ENCODE peak calls at places on chromosomes 3 and 15, in four cellular contexts. D is lower lobe of right lung, N is adrenal gland, F is tibial artery. Z is an unnamed sample.

GRCh38 chr3:160754371-160754854 is 1.6 kb upstream of the PPM1L start:
- DNase-seq in N (peak; percentile 67), F (no peak), D (no peak), Z (peak; percentile 39)

GRCh38 chr3:54870423-54870822 is 57.4 kb downstream of the LRTM1 start:
- DNase-seq in N (peak; percentile 78), F (no peak), D (no peak), Z (no peak)

GRCh38 chr15:39628821-39629220 is 47.9 kb downstream of the THBS1 start:
- DNase-seq in F (no peak), N (no peak), D (no peak), Z (no peak)

GRCh38 chr3:111627092-111627491 is 31.9 kb upstream of the ZBED2 start:
- DNase-seq in D (no peak), N (no peak), F (no peak), Z (no peak)

GRCh38 chr3:54366839-54367238 is 244.5 kb downstream of the CACNA2D3 start:
- DNase-seq in N (no peak), F (no peak), D (no peak), Z (peak; percentile 9)

GRCh38 chr3:111548060-111548459 is 6.1 kb downstream of the CD96 start:
- DNase-seq in N (no peak), D (no peak), F (no peak), Z (no peak)

GRCh38 chr3:143597774-143598652 is 250.3 kb downstream of the SLC9A9 start:
- DNase-seq in N (no peak), F (no peak), D (no peak), Z (no peak)

GRCh38 chr15:80328496-80328895 is 75.7 kb upstream of the ARNT2 start:
- DNase-seq in F (no peak), D (no peak), N (no peak), Z (no peak)

GRCh38 chr3:167978071-167978470 is 117.7 kb downstream of the GOLIM4 start:
- DNase-seq in F (no peak), D (no peak), N (no peak), Z (no peak)

GRCh38 chr3:10408680-10409079 is 87.8 kb upstream of the SEC13 start:
- DNase-seq in N (no peak), F (no peak), D (no peak), Z (no peak)

DNA sequence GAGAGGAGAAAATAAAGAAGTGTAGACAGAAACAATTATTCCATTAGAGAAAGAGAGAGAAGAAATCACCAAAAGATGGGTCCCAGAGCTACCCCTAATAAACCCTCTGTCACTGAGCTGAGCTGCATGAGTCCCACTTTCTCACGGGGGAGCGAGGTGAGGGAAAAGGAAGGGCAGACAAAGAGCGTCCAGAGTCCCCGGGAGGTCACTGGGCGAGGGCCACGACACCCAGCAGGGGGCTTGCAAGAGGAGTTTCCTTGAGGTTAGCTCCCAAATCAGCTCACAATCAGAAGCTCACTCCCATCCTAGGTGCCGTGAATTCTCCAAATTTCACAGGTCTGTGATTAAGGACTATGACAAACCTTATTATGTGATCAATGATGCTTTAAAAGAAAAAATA is 62.3 kb downstream of the XXYLT1 start:
- DNase-seq in D (no peak), F (no peak), N (peak; percentile 37), Z (no peak)
- H3K4me1 ChIP-seq in D (peaks cover 57% of the 10 kb centered on the region), F (peaks cover 43% of the 10 kb centered on the region), N (peaks cover 37% of the 10 kb centered on the region), Z (no peaks in the 10 kb centered on the region)

GRCh38 chr3:50153782-50154475 is 1.2 kb upstream of the SEMA3F start:
- DNase-seq in F (no peak), D (no peak), N (no peak), Z (no peak)

GRCh38 chr3:50155491-50155878 is 361 bp downstream of the SEMA3F start:
- DNase-seq in F (no peak), N (no peak), D (no peak), Z (no peak)

GRCh38 chr3:50154840-50155490 is at the start of gene SEMA3F:
- DNase-seq in N (peak; percentile 71), D (peak; percentile 80), F (peak; percentile 80), Z (peak; percentile 68)

GRCh38 chr3:50155891-50156290 is 767 bp downstream of the SEMA3F start:
- DNase-seq in N (no peak), F (no peak), D (no peak), Z (no peak)

DNA sequence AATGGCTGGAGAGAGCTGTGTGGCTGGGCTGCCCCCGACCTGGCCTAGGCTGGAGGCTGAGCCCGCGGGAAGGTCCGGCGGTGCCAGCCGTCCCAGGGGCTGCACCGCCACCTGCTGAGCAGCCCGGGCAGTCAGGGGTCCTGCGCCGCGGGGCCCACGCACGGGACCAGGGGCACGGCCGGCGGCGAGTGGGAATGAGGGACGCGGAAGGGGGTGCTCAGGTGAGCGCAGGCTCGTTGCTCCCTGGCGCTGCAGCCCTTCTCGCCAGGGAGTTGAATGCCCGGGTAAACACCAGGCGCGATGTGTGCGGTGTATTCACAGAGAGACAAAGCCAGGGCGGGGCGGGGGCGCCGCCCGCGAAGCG is 666 bp upstream of the SEMA3F start:
- DNase-seq in N (no peak), D (peak; percentile 66), F (no peak), Z (no peak)
- TF ChIP-seq CTCF in N (no peak), D (peak; percentile 39), F (no peak), Z (no peak)

GRCh38 chr3:169615833-169616232 is 47.7 kb downstream of the MECOM start:
- DNase-seq in F (no peak), N (no peak), D (no peak), Z (no peak)
- H3K4me3 ChIP-seq in F (no peak overlapping the region), N (no peak overlapping the region), D (no peak overlapping the region), Z (no peak overlapping the region)

GRCh38 chr3:105812194-105812586 is 56.6 kb downstream of the CBLB start:
- DNase-seq in N (no peak), D (no peak), F (no peak), Z (no peak)
- H3K4me1 ChIP-seq in N (no peaks in the 10 kb centered on the region), D (peaks cover 25% of the 10 kb centered on the region), F (peaks cover 8% of the 10 kb centered on the region), Z (peaks cover 18% of the 10 kb centered on the region)

GRCh38 chr3:26984601-26985000 is 362.0 kb downstream of the LRRC3B start:
- DNase-seq in F (no peak), N (no peak), D (no peak), Z (no peak)
- TF ChIP-seq CTCF in F (no peak), N (no peak), D (no peak), Z (no peak)

DNA sequence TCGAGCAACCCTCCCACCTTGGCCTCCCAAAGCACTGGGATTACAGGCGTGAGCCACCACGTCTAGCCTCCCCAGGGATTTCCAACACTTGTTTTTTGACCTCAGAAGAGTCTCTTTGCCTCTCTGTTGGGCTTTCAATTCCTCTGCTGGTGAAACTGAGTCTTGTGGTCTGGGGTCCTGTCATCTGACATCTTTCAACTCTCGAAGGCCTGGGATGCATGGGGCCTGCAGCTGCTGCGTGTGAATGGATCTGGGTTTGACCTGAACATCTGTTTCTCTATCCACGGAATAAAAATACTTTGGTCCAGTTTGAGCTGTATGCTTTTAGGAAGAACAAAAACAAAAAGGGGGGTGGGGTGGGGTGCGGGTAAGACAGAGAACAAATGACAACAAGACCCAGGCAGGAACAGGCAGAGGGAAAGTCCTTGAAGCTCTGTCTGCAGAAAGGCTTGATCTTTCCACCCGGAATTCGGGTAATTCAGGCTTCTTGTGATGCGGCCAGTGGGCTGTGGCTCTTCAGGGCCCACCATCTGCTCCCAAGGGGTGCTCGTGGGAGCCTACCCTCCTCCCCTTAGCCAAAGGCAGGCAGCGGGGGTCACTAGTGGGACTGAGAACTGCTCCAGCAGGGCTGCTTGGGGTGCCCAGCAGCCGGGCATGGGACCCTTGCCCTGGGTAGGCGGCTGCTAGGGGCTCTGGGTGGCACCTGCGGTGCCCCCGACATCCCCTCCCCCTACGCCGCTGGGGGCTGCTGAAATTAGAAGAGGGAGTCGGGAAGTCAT is 71.5 kb downstream of the SLC12A8 start:
- DNase-seq in N (no peak), F (no peak), D (no peak), Z (no peak)
- H3K4me3 ChIP-seq in N (peak overlapping the region; percentile 39), F (peak overlapping the region; percentile 50), D (peak overlapping the region; percentile 50), Z (no peak overlapping the region)

DNA sequence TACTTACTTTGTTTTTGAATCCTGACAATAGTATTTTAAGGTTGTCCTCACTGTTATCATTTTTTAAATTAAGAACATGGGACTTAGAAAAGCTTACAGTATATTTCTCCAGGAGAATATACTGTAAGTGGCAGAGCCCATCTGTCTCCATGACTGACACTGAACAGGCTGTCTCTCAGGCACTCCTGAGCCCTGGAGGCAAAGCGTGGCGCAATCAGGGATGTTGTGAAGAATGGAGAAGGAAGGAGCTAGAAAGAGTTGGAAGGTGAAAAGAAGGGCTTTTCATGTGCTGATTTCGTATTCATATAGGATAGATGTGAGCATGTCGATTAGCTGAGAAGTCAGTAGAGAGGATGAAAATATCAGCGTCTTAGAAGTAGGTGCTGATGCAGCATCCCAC is 41.5 kb downstream of the FGF12 start:
- DNase-seq in D (no peak), F (no peak), N (no peak), Z (no peak)
- H3K4me1 ChIP-seq in D (no peaks in the 10 kb centered on the region), F (no peaks in the 10 kb centered on the region), N (no peaks in the 10 kb centered on the region), Z (no peaks in the 10 kb centered on the region)

DNA sequence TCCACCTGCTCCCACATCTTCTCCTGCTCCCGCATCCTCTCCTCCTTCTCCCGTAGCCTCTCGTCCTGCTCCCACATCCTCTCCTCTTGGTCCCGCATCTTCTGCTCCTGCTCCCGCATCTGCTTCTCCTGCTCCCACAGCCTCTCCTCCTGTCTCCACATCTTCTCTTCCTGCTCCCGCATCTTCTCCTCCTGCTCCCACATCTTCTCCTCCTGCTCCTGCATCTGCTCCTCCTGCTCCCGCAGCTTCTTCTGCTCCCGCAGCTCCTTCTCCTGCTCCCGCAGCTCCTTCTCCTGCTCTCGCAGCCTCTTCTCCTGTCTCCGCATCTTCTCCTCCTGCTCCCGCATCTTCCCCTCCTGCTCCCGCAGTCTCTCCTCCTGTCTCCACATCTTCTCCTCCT is 5.8 kb downstream of the GOLGA6L2 start:
- DNase-seq in N (no peak), D (no peak), F (no peak), Z (no peak)
- TF ChIP-seq CTCF in N (no peak), D (no peak), F (no peak), Z (no peak)

GRCh38 chr3:139323146-139323545 is 20.7 kb upstream of the MRPS22 start:
- DNase-seq in F (no peak), D (no peak), N (peak; percentile 33), Z (no peak)
- H3K4me3 ChIP-seq in F (no peak overlapping the region), D (no peak overlapping the region), N (no peak overlapping the region), Z (no peak overlapping the region)

GRCh38 chr15:25436707-25437106 is 2.1 kb downstream of the UBE3A start:
- DNase-seq in N (no peak), F (no peak), D (no peak), Z (no peak)
- H3K4me1 ChIP-seq in N (peaks cover 10% of the 10 kb centered on the region), F (peaks cover 61% of the 10 kb centered on the region), D (peaks cover 31% of the 10 kb centered on the region), Z (peaks cover 11% of the 10 kb centered on the region)